ENCODE peak calls at places on chromosomes 12 and 14, in ten cellular contexts. I is CD8-positive, alpha-beta memory T cell; U is Karpas-422; X is sigmoid colon; C is pancreas; K is endodermal cell; N is neuronal stem cell; P is SJSA1; E is aorta; V is lower lobe of right lung. B is an unnamed sample.

GRCh38 chr12:44015333-44015941 is 179.6 kb downstream of the TMEM117 start:
- DNase-seq in I (no peak), U (peak), X (no peak), C (no peak), K (no peak), N (peak), P (no peak), E (no peak), V (no peak), B (no peak)

GRCh38 chr12:18492372-18493025 is 231.2 kb downstream of the PIK3C2G start:
- DNase-seq in I (no peak), U (no peak), X (no peak), C (no peak), K (no peak), N (no peak), P (no peak), E (no peak), V (no peak), B (no peak)

GRCh38 chr12:129161511-129161910 is 308.2 kb downstream of the GLT1D1 start:
- DNase-seq in I (no peak), U (no peak), X (no peak), C (no peak), K (no peak), N (no peak), P (no peak), E (no peak), V (no peak), B (no peak)

GRCh38 chr12:20492251-20492728 is 124.0 kb downstream of the PDE3A start:
- DNase-seq in I (no peak), U (no peak), X (no peak), C (no peak), K (no peak), N (no peak), P (peak), E (no peak), V (no peak), B (no peak)

GRCh38 chr12:7241404-7242005 is 52.0 kb downstream of the PEX5 start:
- DNase-seq in I (no peak), U (no peak), X (no peak), C (no peak), K (no peak), N (no peak), P (no peak), E (no peak), V (no peak), B (no peak)

GRCh38 chr12:51815571-51815970 is 32.9 kb downstream of the FIGNL2 start:
- DNase-seq in I (no peak), U (no peak), X (no peak), C (no peak), K (no peak), N (no peak), P (no peak), E (no peak), V (no peak), B (no peak)

GRCh38 chr12:91211869-91212268 is 29.3 kb upstream of the DCN start:
- DNase-seq in I (no peak), U (no peak), X (no peak), C (no peak), K (no peak), N (no peak), P (no peak), E (no peak), V (no peak), B (no peak)

GRCh38 chr12:25421651-25422150 is 131.4 kb downstream of the LMNTD1 start:
- DNase-seq in I (no peak), U (no peak), X (no peak), C (no peak), K (no peak), N (no peak), P (no peak), E (no peak), V (no peak), B (no peak)

GRCh38 chr12:66934289-66934688 is 255.4 kb upstream of the GRIP1 start:
- DNase-seq in I (no peak), U (no peak), X (no peak), C (no peak), K (no peak), N (no peak), P (no peak), E (no peak), V (no peak), B (no peak)

DNA sequence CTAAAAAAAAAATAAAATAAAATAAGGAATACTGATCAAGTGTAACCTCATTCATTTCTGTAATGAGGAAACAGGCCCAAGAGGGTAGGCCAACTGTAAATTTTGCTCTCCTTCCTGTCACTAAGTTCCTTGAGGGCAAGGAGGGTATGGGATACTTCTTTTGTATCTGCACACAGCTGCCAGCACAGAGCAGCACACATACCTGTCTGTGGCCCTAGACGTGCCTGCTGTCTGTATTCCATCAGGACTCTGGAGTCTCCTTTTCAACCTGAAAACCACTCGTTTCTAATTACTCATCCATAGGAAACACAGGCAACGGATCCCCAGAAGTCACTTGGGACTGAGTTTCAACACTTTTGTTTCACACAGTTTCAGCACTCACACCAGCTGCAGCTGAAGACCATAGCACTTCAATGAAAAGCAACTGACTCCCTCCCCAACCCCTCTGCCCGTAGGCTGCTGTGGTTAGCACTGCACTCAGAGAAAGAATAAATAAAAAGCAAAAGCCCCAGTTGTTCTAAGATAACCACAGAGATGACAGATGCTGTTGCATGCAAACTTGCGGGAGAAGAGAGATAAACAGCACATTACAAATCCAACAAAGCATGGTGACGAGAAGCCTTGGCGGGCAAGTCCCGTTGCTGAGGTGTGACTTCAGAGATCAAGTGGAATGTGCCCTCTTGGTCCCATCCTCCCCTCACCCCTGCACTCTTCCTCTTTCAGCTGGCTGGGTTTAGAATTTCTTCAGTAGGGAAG is 24.9 kb downstream of the CRACR2A start:
- DNase-seq in I (peak), U (no peak), X (no peak), C (no peak), K (no peak), N (no peak), P (peak), E (no peak), V (no peak), B (no peak)
- H3K27ac ChIP-seq in I (peak), U (no peak), X (no peak), C (no peak), K (peak), N (no peak), P (no peak), E (no peak), V (peak), B (no peak)

GRCh38 chr12:105107497-105108371 is at the start of gene WASHC4:
- DNase-seq in I (peak), U (peak), X (peak), C (peak), K (peak), N (peak), P (peak), E (peak), V (peak), B (peak)

GRCh38 chr12:105107176-105107496 is 395 bp upstream of the WASHC4 start:
- DNase-seq in I (no peak), U (no peak), X (peak), C (no peak), K (no peak), N (peak), P (no peak), E (no peak), V (no peak), B (no peak)

GRCh38 chr12:105109465-105110212 is 2.1 kb downstream of the WASHC4 start:
- DNase-seq in I (no peak), U (peak), X (no peak), C (no peak), K (peak), N (no peak), P (peak), E (no peak), V (no peak), B (no peak)

GRCh38 chr12:105104762-105105161 is 2.8 kb upstream of the WASHC4 start:
- DNase-seq in I (no peak), U (no peak), X (no peak), C (no peak), K (no peak), N (no peak), P (no peak), E (no peak), V (no peak), B (no peak)

GRCh38 chr12:105106621-105107020 is 910 bp upstream of the WASHC4 start:
- DNase-seq in I (no peak), U (peak), X (no peak), C (no peak), K (no peak), N (no peak), P (no peak), E (no peak), V (no peak), B (no peak)
- H3K27ac ChIP-seq in I (no peak), U (no peak), X (peak), C (no peak), K (no peak), N (no peak), P (no peak), E (no peak), V (no peak), B (no peak)

GRCh38 chr12:11823593-11823992 is 174.1 kb downstream of the ETV6 start:
- DNase-seq in I (no peak), U (no peak), X (no peak), C (no peak), K (no peak), N (no peak), P (no peak), E (no peak), V (no peak), B (no peak)
- H3K27ac ChIP-seq in I (no peak), U (no peak), X (peak), C (no peak), K (no peak), N (peak), P (peak), E (no peak), V (peak), B (no peak)

GRCh38 chr12:12726543-12727093 is 9.4 kb downstream of the CDKN1B start:
- DNase-seq in I (no peak), U (peak), X (no peak), C (no peak), K (peak), N (no peak), P (peak), E (no peak), V (no peak), B (no peak)
- H3K27ac ChIP-seq in I (peak), U (peak), X (peak), C (no peak), K (no peak), N (no peak), P (peak), E (no peak), V (peak), B (peak)

GRCh38 chr14:76863724-76864407 is 37.7 kb downstream of the LRRC74A start:
- DNase-seq in I (no peak), U (no peak), X (peak), C (no peak), K (no peak), N (no peak), P (no peak), E (no peak), V (peak), B (no peak)

GRCh38 chr14:76868453-76869170 is 42.4 kb downstream of the LRRC74A start:
- DNase-seq in I (no peak), U (no peak), X (no peak), C (no peak), K (no peak), N (no peak), P (no peak), E (no peak), V (no peak), B (no peak)

GRCh38 chr14:76870146-76870545 is 43.9 kb downstream of the LRRC74A start:
- DNase-seq in I (no peak), U (peak), X (no peak), C (no peak), K (peak), N (peak), P (peak), E (no peak), V (no peak), B (peak)

GRCh38 chr14:76866469-76866868 is 40.3 kb downstream of the LRRC74A start:
- DNase-seq in I (no peak), U (no peak), X (no peak), C (no peak), K (no peak), N (no peak), P (no peak), E (no peak), V (no peak), B (no peak)

GRCh38 chr14:76867536-76868452 is 41.6 kb downstream of the LRRC74A start:
- DNase-seq in I (no peak), U (peak), X (no peak), C (no peak), K (no peak), N (no peak), P (no peak), E (no peak), V (peak), B (no peak)
- H3K27ac ChIP-seq in I (no peak), U (no peak), X (no peak), C (no peak), K (no peak), N (no peak), P (no peak), E (no peak), V (peak), B (no peak)

GRCh38 chr12:4290011-4290790 is 16.6 kb downstream of the CCND2 start:
- DNase-seq in I (no peak), U (no peak), X (no peak), C (no peak), K (peak), N (no peak), P (no peak), E (no peak), V (no peak), B (no peak)
- H3K27ac ChIP-seq in I (no peak), U (no peak), X (peak), C (no peak), K (peak), N (no peak), P (no peak), E (no peak), V (no peak), B (no peak)